ENCODE peak calls at places on chromosomes 4 and X, in four cellular contexts. J, A, M and L are unnamed samples.
A peak's percentile ranks its signal among the peaks of the same experiment; 100 is the strongest.

GRCh38 chr4:83223781-83224180 is 60.8 kb downstream of the COQ2 start:
- DNase-seq in M (no peak), A (no peak), J (peak; percentile 33), L (no peak)

GRCh38 chr4:177380730-177381287 is 61.4 kb downstream of the AGA start:
- DNase-seq in A (no peak), M (no peak), J (no peak), L (peak; percentile 35)

GRCh38 chr4:181007751-181008150 is 1235.5 kb upstream of the TENM3 start:
- DNase-seq in M (no peak), A (no peak), J (no peak), L (no peak)

GRCh38 chrX:152632445-152633097 is 5.1 kb upstream of the GABRQ start:
- DNase-seq in J (peak; percentile 49), M (peak; percentile 60), A (peak; percentile 33), L (peak; percentile 42)

GRCh38 chr4:150310159-150310895 is 232.1 kb downstream of the DCLK2 start:
- DNase-seq in J (peak; percentile 38), M (no peak), A (no peak), L (no peak)

GRCh38 chr4:173794662-173795061 is 264.6 kb upstream of the HAND2 start:
- DNase-seq in A (no peak), M (no peak), J (peak; percentile 55), L (no peak)

GRCh38 chr4:2937146-2937857 is 25.9 kb downstream of the NOP14 start:
- DNase-seq in M (peak; percentile 68), J (no peak), A (no peak), L (peak; percentile 32)

GRCh38 chr4:134043266-134043665 is 158.3 kb downstream of the PABPC4L start:
- DNase-seq in J (no peak), A (no peak), M (no peak), L (no peak)

GRCh38 chr4:126541820-126542219 is 1090.9 kb upstream of the INTU start:
- DNase-seq in M (no peak), J (peak; percentile 1), A (no peak), L (no peak)

GRCh38 chr4:153020460-153020859 is 84.3 kb downstream of the FHDC1 start:
- DNase-seq in M (no peak), A (no peak), J (no peak), L (no peak)

GRCh38 chrX:27751976-27752375 is 55.8 kb upstream of the MAGEB10 start:
- DNase-seq in J (peak; percentile 4), M (no peak), A (no peak), L (no peak)

GRCh38 chrX:110182362-110182761 is 135.5 kb downstream of the AMMECR1 start:
- DNase-seq in A (no peak), J (no peak), M (no peak), L (no peak)

GRCh38 chr4:7161721-7162214 is 30.6 kb upstream of the SORCS2 start:
- DNase-seq in M (peak; percentile 10), J (peak; percentile 71), A (no peak), L (no peak)

GRCh38 chr4:32768664-32769389 is 2048.7 kb downstream of the PCDH7 start:
- DNase-seq in M (no peak), A (no peak), J (no peak), L (no peak)

GRCh38 chr4:60897415-60897814 is 302.7 kb upstream of the ADGRL3 start:
- DNase-seq in M (no peak), J (peak; percentile 0), A (no peak), L (no peak)

GRCh38 chr4:119025916-119026661 is 109.5 kb upstream of the MYOZ2 start:
- DNase-seq in A (no peak), J (peak; percentile 94), M (no peak), L (no peak)

GRCh38 chr4:110619001-110619350 is 3.9 kb downstream of the PITX2 start:
- DNase-seq in A (no peak), J (no peak), M (no peak), L (no peak)

GRCh38 chrX:15574017-15574416 is 26.7 kb downstream of the ACE2 start:
- DNase-seq in A (no peak), M (no peak), J (no peak), L (no peak)

GRCh38 chr4:152928286-152928685 is 7.8 kb upstream of the FHDC1 start:
- DNase-seq in M (no peak), J (no peak), A (no peak), L (no peak)

GRCh38 chrX:127861611-127862010 is 190.6 kb downstream of the ACTRT1 start:
- DNase-seq in A (no peak), J (no peak), M (no peak), L (no peak)

GRCh38 chr4:6111354-6111930 is 88.9 kb downstream of the JAKMIP1 start:
- DNase-seq in J (no peak), M (no peak), A (no peak), L (no peak)

GRCh38 chrX:80266979-80267378 is 153.3 kb upstream of the TENT5D start:
- DNase-seq in A (no peak), M (no peak), J (peak; percentile 4), L (no peak)

GRCh38 chr4:3458371-3458770 is 4.7 kb upstream of the DOK7 start:
- DNase-seq in J (no peak), M (no peak), A (no peak), L (no peak)

GRCh38 chrX:108397627-108398392 is 40.4 kb downstream of the COL4A6 start:
- DNase-seq in A (no peak), M (no peak), J (peak; percentile 3), L (no peak)